ENCODE peak calls at places on chromosomes 7 and 10, in ten cellular contexts. A is stimulated activated CD4-positive, alpha-beta T cell treated with anti-CD3 and anti-CD28 coated beads, Interleukin-15, amount 100 ng/mL, for 24 hours; H is AG20443; U is activated CD8-positive, alpha-beta memory T cell treated with anti-CD3 and anti-CD28 coated beads for 4 hours; V is MV-4-11; G is ELR; K is fibroblast of gingiva; W is RPMI7951; X is activated CD8-positive, alpha-beta T cell treated with anti-CD3 and anti-CD28 coated beads for 36 hours; O is T-cell. L is an unnamed sample.
A peak's percentile ranks its signal among the peaks of the same experiment; 100 is the strongest.

GRCh38 chr10:617471-617870 is 72.0 kb downstream of the DIP2C start:
- DNase-seq in A (no peak), H (no peak), U (no peak), V (no peak), G (no peak), K (no peak), W (no peak), X (no peak), O (no peak), L (no peak)

GRCh38 chr7:30699706-30700495 is 17.6 kb upstream of the CRHR2 start:
- DNase-seq in A (no peak), H (no peak), U (no peak), V (no peak), G (no peak), K (no peak), W (no peak), X (no peak), O (no peak), L (no peak)

GRCh38 chr7:152544971-152545619 is 109.3 kb upstream of the KMT2C start:
- DNase-seq in A (no peak), H (no peak), U (no peak), V (no peak), G (no peak), K (no peak), W (no peak), X (no peak), O (no peak), L (no peak)

GRCh38 chr7:150631084-150631824 is 931 bp downstream of the GIMAP6 start:
- DNase-seq in A (peak; percentile 68), H (no peak), U (no peak), V (no peak), G (no peak), K (no peak), W (no peak), X (peak; percentile 56), O (peak; percentile 43), L (no peak)

GRCh38 chr10:72564596-72564995 is 61.3 kb downstream of the MICU1 start:
- DNase-seq in A (peak; percentile 42), H (peak; percentile 85), U (no peak), V (no peak), G (peak; percentile 2), K (peak; percentile 92), W (no peak), X (peak; percentile 20), O (no peak), L (peak; percentile 86)

GRCh38 chr10:11377267-11377666 is 234.2 kb downstream of the USP6NL start:
- DNase-seq in A (no peak), H (no peak), U (no peak), V (no peak), G (no peak), K (no peak), W (no peak), X (no peak), O (no peak), L (no peak)

GRCh38 chr7:134691820-134692705 is 45.4 kb downstream of the BPGM start:
- DNase-seq in A (no peak), H (peak; percentile 66), U (no peak), V (no peak), G (peak; percentile 54), K (peak; percentile 80), W (peak; percentile 91), X (no peak), O (no peak), L (peak; percentile 47)

GRCh38 chr10:132027423-132027983 is 38.2 kb upstream of the JAKMIP3 start:
- DNase-seq in A (no peak), H (no peak), U (no peak), V (no peak), G (peak; percentile 62), K (no peak), W (peak; percentile 52), X (no peak), O (no peak), L (peak; percentile 25)

GRCh38 chr7:6148724-6149360 is 117.7 kb downstream of the ANKRD61 start:
- DNase-seq in A (no peak), H (no peak), U (no peak), V (no peak), G (no peak), K (no peak), W (no peak), X (no peak), O (no peak), L (no peak)

GRCh38 chr10:13801156-13801906 is 214.6 kb downstream of the PRPF18 start:
- DNase-seq in A (no peak), H (no peak), U (no peak), V (no peak), G (no peak), K (no peak), W (no peak), X (no peak), O (no peak), L (no peak)

GRCh38 chr10:3393958-3394357 is 221.4 kb upstream of the PITRM1 start:
- DNase-seq in A (no peak), H (no peak), U (no peak), V (no peak), G (no peak), K (no peak), W (peak; percentile 62), X (no peak), O (no peak), L (no peak)

GRCh38 chr7:138981332-138982203 is at the start of gene KIAA1549:
- DNase-seq in A (peak; percentile 76), H (peak; percentile 96), U (peak; percentile 14), V (peak; percentile 29), G (peak; percentile 76), K (peak; percentile 56), W (peak; percentile 77), X (peak; percentile 57), O (peak; percentile 11), L (peak; percentile 86)

GRCh38 chr7:43630466-43630865 is 47.6 kb downstream of the STK17A start:
- DNase-seq in A (no peak), H (no peak), U (no peak), V (peak; percentile 26), G (no peak), K (no peak), W (no peak), X (no peak), O (no peak), L (no peak)

GRCh38 chr10:30007406-30007805 is 52.0 kb downstream of the JCAD start:
- DNase-seq in A (no peak), H (no peak), U (no peak), V (no peak), G (no peak), K (no peak), W (no peak), X (no peak), O (no peak), L (no peak)

L was measured in AG08395.